ENCODE peak calls at places on chromosomes 3 and 15, in seven cellular contexts. L is endothelial cell, S is fibroblast of lung, T is fibroblast of pulmonary artery, Y is endodermal cell, W is pancreas, R is RWPE2. C is an unnamed sample.

GRCh38 chr3:4819761-4820160 is 159.5 kb upstream of the BHLHE40 start:
- DNase-seq in S (no peak), Y (no peak), R (no peak), W (no peak), L (no peak), T (no peak), C (no peak)

GRCh38 chr3:10308678-10309077 is 12.2 kb downstream of the SEC13 start:
- DNase-seq in S (no peak), R (no peak), T (no peak), W (no peak), L (no peak), Y (no peak), C (no peak)

GRCh38 chr3:27740854-27741253 is 18.7 kb upstream of the EOMES start:
- DNase-seq in T (no peak), W (no peak), L (no peak), S (no peak), Y (no peak), R (no peak), C (no peak)

GRCh38 chr3:146464783-146465182 is 4.6 kb downstream of the PLSCR2 start:
- DNase-seq in S (no peak), W (no peak), Y (no peak), L (no peak), R (no peak), T (no peak), C (no peak)

GRCh38 chr3:173225351-173225750 is 84.3 kb upstream of the SPATA16 start:
- DNase-seq in T (no peak), L (no peak), R (no peak), Y (no peak), S (no peak), W (no peak), C (no peak)

GRCh38 chr3:32412887-32413286 is 21.2 kb downstream of the CMTM7 start:
- DNase-seq in W (no peak), T (no peak), L (no peak), R (no peak), Y (no peak), S (no peak), C (no peak)

GRCh38 chr3:56469141-56469540 is 874 bp upstream of the ERC2 start:
- DNase-seq in L (no peak), W (no peak), S (no peak), T (peak; percentile 3), R (no peak), Y (no peak), C (no peak)

GRCh38 chr3:11820540-11821041 is 26.1 kb downstream of the TAMM41 start:
- DNase-seq in T (no peak), R (no peak), S (peak; percentile 63), L (no peak), W (no peak), Y (peak; percentile 47), C (peak; percentile 73)

GRCh38 chr15:32838820-32839219 is 121.0 kb downstream of the GREM1 start:
- DNase-seq in W (peak; percentile 19), S (peak; percentile 92), T (peak; percentile 64), Y (no peak), L (no peak), R (no peak), C (no peak)

GRCh38 chr3:174016186-174016585 is 618.6 kb downstream of the NLGN1 start:
- DNase-seq in L (no peak), T (peak; percentile 50), W (no peak), Y (no peak), R (no peak), S (peak; percentile 79), C (peak; percentile 49)

GRCh38 chr15:69719527-69719926 is 266.9 kb downstream of the RPLP1 start:
- DNase-seq in W (peak; percentile 35), R (no peak), T (peak; percentile 50), S (no peak), L (no peak), Y (no peak), C (no peak)

GRCh38 chr3:53860196-53860595 is 13.8 kb downstream of the IL17RB start:
- DNase-seq in Y (no peak), R (no peak), W (no peak), L (no peak), T (no peak), S (no peak), C (no peak)
- TF ChIP-seq CTCF in Y (no peak), R (no peak), W (no peak), L (no peak), T (no peak), S (no peak), C (no peak)

GRCh38 chr15:45618813-45619212 is 16.0 kb upstream of the SQOR start:
- DNase-seq in Y (no peak), L (no peak), R (no peak), T (no peak), W (no peak), S (no peak), C (no peak)
- TF ChIP-seq CTCF in Y (no peak), L (no peak), R (peak; percentile 26), T (peak; percentile 2), W (no peak), S (no peak), C (no peak)

DNA sequence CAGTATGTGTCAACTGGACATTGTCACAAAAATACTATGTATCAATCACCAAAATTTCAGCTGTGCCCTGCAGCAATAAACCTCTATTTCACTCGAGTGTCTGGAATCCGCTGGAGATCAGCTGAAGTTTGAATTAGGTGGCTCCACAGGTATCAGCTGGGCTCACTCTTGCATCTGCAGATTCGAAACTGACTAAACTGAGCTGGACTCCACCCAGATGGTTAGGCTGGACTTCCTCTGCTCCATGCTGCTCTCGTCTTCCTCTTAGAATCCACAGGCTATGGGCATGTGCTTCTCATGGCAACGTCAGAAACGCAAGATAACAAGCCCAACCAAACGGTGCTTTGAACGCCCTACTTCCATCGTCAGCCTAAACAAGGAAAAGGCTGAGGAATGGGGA is 565.3 kb upstream of the ROBO2 start:
- DNase-seq in W (no peak), L (no peak), S (no peak), T (no peak), R (no peak), Y (no peak), C (no peak)
- TF ChIP-seq CTCF in W (no peak), L (no peak), S (no peak), T (no peak), R (no peak), Y (no peak), C (no peak)

GRCh38 chr3:127824151-127824825 is 2.0 kb upstream of the MGLL start:
- DNase-seq in S (no peak), T (no peak), L (no peak), Y (peak; percentile 41), W (no peak), R (no peak), C (no peak)

GRCh38 chr3:127823590-127823857 is 1.2 kb upstream of the MGLL start:
- DNase-seq in L (no peak), R (no peak), S (no peak), T (no peak), W (no peak), Y (no peak), C (no peak)

GRCh38 chr3:127822836-127823589 is 698 bp upstream of the MGLL start:
- DNase-seq in L (peak; percentile 24), Y (peak; percentile 66), T (no peak), W (no peak), R (no peak), S (peak; percentile 32), C (no peak)

GRCh38 chr3:127827808-127828207 is 5.5 kb upstream of the MGLL start:
- DNase-seq in Y (no peak), W (no peak), T (no peak), S (no peak), R (no peak), L (no peak), C (no peak)

DNA sequence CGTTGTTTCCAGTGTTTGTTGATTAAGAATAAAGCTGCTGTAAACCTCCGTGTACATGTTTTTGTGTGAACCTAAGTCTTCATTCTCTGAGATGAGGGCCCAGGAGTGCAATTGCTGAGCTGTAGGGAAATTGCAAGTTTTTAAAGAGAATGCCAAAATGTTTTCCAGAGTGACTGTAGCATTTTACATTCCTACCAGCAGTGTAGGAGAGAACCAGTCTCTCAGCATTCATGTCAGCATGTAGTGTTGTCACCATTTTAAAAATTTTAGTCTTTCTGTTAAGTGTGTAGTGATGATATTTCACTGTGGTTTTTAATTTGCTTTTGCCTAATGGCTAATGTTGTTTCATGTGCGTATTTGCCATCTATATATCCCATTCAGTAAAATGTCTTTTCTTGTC is 3.4 kb upstream of the MGLL start:
- DNase-seq in S (no peak), R (no peak), Y (peak; percentile 10), W (no peak), T (no peak), L (no peak), C (peak; percentile 28)
- TF ChIP-seq CTCF in S (peak; percentile 33), R (no peak), Y (peak; percentile 30), W (no peak), T (no peak), L (no peak), C (peak; percentile 30)

GRCh38 chr3:63911395-63911900 is 735 bp downstream of the SCAANT1 start:
- DNase-seq in Y (no peak), W (no peak), L (no peak), S (peak; percentile 16), R (no peak), T (no peak), C (no peak)

GRCh38 chr3:63910873-63911272 is 1.3 kb downstream of the SCAANT1 start:
- DNase-seq in T (no peak), R (no peak), L (no peak), W (no peak), S (peak; percentile 20), Y (no peak), C (no peak)

GRCh38 chr3:63912768-63913588 is 795 bp upstream of the SCAANT1 start:
- DNase-seq in T (peak; percentile 81), L (peak; percentile 31), R (peak; percentile 69), Y (peak; percentile 76), S (peak; percentile 52), W (peak; percentile 70), C (peak; percentile 55)

GRCh38 chr3:63914312-63914711 is 2.1 kb upstream of the SCAANT1 start:
- DNase-seq in W (peak; percentile 59), S (peak; percentile 76), L (no peak), Y (no peak), T (peak; percentile 67), R (no peak), C (peak; percentile 80)

GRCh38 chr3:63911901-63912767 is at the start of gene SCAANT1:
- DNase-seq in S (peak; percentile 92), Y (peak; percentile 93), W (peak; percentile 92), L (peak; percentile 81), T (peak; percentile 94), R (peak; percentile 90), C (peak; percentile 95)
- TF ChIP-seq CTCF in S (no peak), Y (peak; percentile 11), W (no peak), L (no peak), T (no peak), R (no peak), C (no peak)

GRCh38 chr15:85010472-85011209 is 29.0 kb downstream of the PDE8A start:
- DNase-seq in T (peak; percentile 79), Y (no peak), W (no peak), R (no peak), S (peak; percentile 83), L (no peak), C (peak; percentile 56)
- TF ChIP-seq CTCF in T (peak; percentile 46), Y (peak; percentile 68), W (no peak), R (peak; percentile 65), S (no peak), L (no peak), C (no peak)

GRCh38 chr15:31098953-31099740 is 2.4 kb downstream of the TRPM1 start:
- DNase-seq in S (no peak), R (no peak), Y (no peak), L (no peak), W (no peak), T (no peak), C (no peak)
- TF ChIP-seq CTCF in S (no peak), R (peak; percentile 32), Y (no peak), L (no peak), W (no peak), T (no peak), C (no peak)

C was measured in choroid plexus epithelial cell.